ENCODE peak calls at places on chromosome 15, in seven cellular contexts. One of them, this sample, is unnamed.

GRCh38 chr15:49645937-49646336 is 25.1 kb downstream of the DTWD1 start:
- DNase-seq in endothelial cell: no peak
- DNase-seq in spleen: no peak
- DNase-seq in mesothelial cell of epicardium: peak
- DNase-seq in BE2C: peak
- DNase-seq in transverse colon: no peak
- DNase-seq in AG09309: no peak
- DNase-seq in this sample: no peak

GRCh38 chr15:77067691-77068367 is 3.1 kb downstream of the TSPAN3 start:
- DNase-seq in endothelial cell: no peak
- DNase-seq in spleen: no peak
- DNase-seq in mesothelial cell of epicardium: no peak
- DNase-seq in BE2C: no peak
- DNase-seq in transverse colon: peak
- DNase-seq in AG09309: no peak
- DNase-seq in this sample: no peak

GRCh38 chr15:50929062-50929461 is 20.6 kb downstream of the AP4E1 start:
- DNase-seq in endothelial cell: no peak
- DNase-seq in spleen: no peak
- DNase-seq in mesothelial cell of epicardium: no peak
- DNase-seq in BE2C: no peak
- DNase-seq in transverse colon: no peak
- DNase-seq in AG09309: no peak
- DNase-seq in this sample: no peak

GRCh38 chr15:44712108-44713005 is 1.0 kb downstream of the B2M start:
- DNase-seq in endothelial cell: no peak
- DNase-seq in spleen: peak
- DNase-seq in mesothelial cell of epicardium: no peak
- DNase-seq in BE2C: peak
- DNase-seq in transverse colon: peak
- DNase-seq in AG09309: peak
- DNase-seq in this sample: no peak

GRCh38 chr15:65576669-65577068 is 34.3 kb downstream of the INTS14 start:
- DNase-seq in endothelial cell: no peak
- DNase-seq in spleen: no peak
- DNase-seq in mesothelial cell of epicardium: no peak
- DNase-seq in BE2C: no peak
- DNase-seq in transverse colon: no peak
- DNase-seq in AG09309: peak
- DNase-seq in this sample: no peak

GRCh38 chr15:49624046-49624445 is 3.2 kb downstream of the DTWD1 start:
- DNase-seq in endothelial cell: no peak
- DNase-seq in spleen: no peak
- DNase-seq in mesothelial cell of epicardium: no peak
- DNase-seq in BE2C: no peak
- DNase-seq in transverse colon: no peak
- DNase-seq in AG09309: no peak
- DNase-seq in this sample: no peak

GRCh38 chr15:75648156-75649000 is 666 bp downstream of the SNX33 start:
- DNase-seq in endothelial cell: peak
- DNase-seq in spleen: no peak
- DNase-seq in mesothelial cell of epicardium: no peak
- DNase-seq in BE2C: no peak
- DNase-seq in transverse colon: peak
- DNase-seq in AG09309: no peak
- DNase-seq in this sample: peak

GRCh38 chr15:101489633-101490407 is at the start of gene PCSK6:
- DNase-seq in endothelial cell: no peak
- DNase-seq in spleen: peak
- DNase-seq in mesothelial cell of epicardium: no peak
- DNase-seq in BE2C: peak
- DNase-seq in transverse colon: peak
- DNase-seq in AG09309: no peak
- DNase-seq in this sample: peak

GRCh38 chr15:22237891-22238275 is 157.6 kb downstream of the OR4M2 start:
- DNase-seq in endothelial cell: no peak
- DNase-seq in spleen: peak
- DNase-seq in mesothelial cell of epicardium: no peak
- DNase-seq in BE2C: no peak
- DNase-seq in transverse colon: no peak
- DNase-seq in AG09309: no peak
- DNase-seq in this sample: no peak

GRCh38 chr15:41630616-41631218 is 29.5 kb upstream of the MGA start:
- DNase-seq in endothelial cell: no peak
- DNase-seq in spleen: no peak
- DNase-seq in mesothelial cell of epicardium: no peak
- DNase-seq in BE2C: no peak
- DNase-seq in transverse colon: no peak
- DNase-seq in AG09309: no peak
- DNase-seq in this sample: no peak

GRCh38 chr15:46088486-46089437 is 453.9 kb downstream of the SQOR start:
- DNase-seq in endothelial cell: no peak
- DNase-seq in spleen: no peak
- DNase-seq in mesothelial cell of epicardium: no peak
- DNase-seq in BE2C: no peak
- DNase-seq in transverse colon: no peak
- DNase-seq in AG09309: no peak
- DNase-seq in this sample: no peak

GRCh38 chr15:40439461-40440299 is 1.1 kb upstream of the BAHD1 start:
- DNase-seq in endothelial cell: no peak
- DNase-seq in spleen: peak
- DNase-seq in mesothelial cell of epicardium: no peak
- DNase-seq in BE2C: peak
- DNase-seq in transverse colon: peak
- DNase-seq in AG09309: no peak
- DNase-seq in this sample: peak

GRCh38 chr15:83248151-83248851 is 36.2 kb downstream of the BNC1 start:
- DNase-seq in endothelial cell: peak
- DNase-seq in spleen: no peak
- DNase-seq in mesothelial cell of epicardium: peak
- DNase-seq in BE2C: peak
- DNase-seq in transverse colon: no peak
- DNase-seq in AG09309: peak
- DNase-seq in this sample: peak

GRCh38 chr15:95202569-95203349 is 971.4 kb downstream of the MCTP2 start:
- DNase-seq in endothelial cell: no peak
- DNase-seq in spleen: no peak
- DNase-seq in mesothelial cell of epicardium: no peak
- DNase-seq in BE2C: no peak
- DNase-seq in transverse colon: no peak
- DNase-seq in AG09309: no peak
- DNase-seq in this sample: no peak

GRCh38 chr15:71804226-71804625 is 6.1 kb upstream of the NR2E3 start:
- DNase-seq in endothelial cell: no peak
- DNase-seq in spleen: no peak
- DNase-seq in mesothelial cell of epicardium: no peak
- DNase-seq in BE2C: no peak
- DNase-seq in transverse colon: no peak
- DNase-seq in AG09309: no peak
- DNase-seq in this sample: no peak

GRCh38 chr15:41848595-41848994 is 9.9 kb downstream of the PLA2G4B start:
- DNase-seq in endothelial cell: no peak
- DNase-seq in spleen: no peak
- DNase-seq in mesothelial cell of epicardium: no peak
- DNase-seq in BE2C: no peak
- DNase-seq in transverse colon: no peak
- DNase-seq in AG09309: no peak
- DNase-seq in this sample: no peak

GRCh38 chr15:62269504-62269903 is 104.4 kb upstream of the C2CD4B start:
- DNase-seq in endothelial cell: no peak
- DNase-seq in spleen: no peak
- DNase-seq in mesothelial cell of epicardium: no peak
- DNase-seq in BE2C: no peak
- DNase-seq in transverse colon: no peak
- DNase-seq in AG09309: no peak
- DNase-seq in this sample: peak

GRCh38 chr15:73081321-73081958 is 29.2 kb downstream of the NEO1 start:
- DNase-seq in endothelial cell: no peak
- DNase-seq in spleen: no peak
- DNase-seq in mesothelial cell of epicardium: no peak
- DNase-seq in BE2C: peak
- DNase-seq in transverse colon: no peak
- DNase-seq in AG09309: peak
- DNase-seq in this sample: no peak

GRCh38 chr15:48604567-48604966 is 40.9 kb downstream of the FBN1 start:
- DNase-seq in endothelial cell: no peak
- DNase-seq in spleen: no peak
- DNase-seq in mesothelial cell of epicardium: no peak
- DNase-seq in BE2C: no peak
- DNase-seq in transverse colon: no peak
- DNase-seq in AG09309: no peak
- DNase-seq in this sample: no peak

GRCh38 chr15:40443846-40444245 is 3.1 kb downstream of the BAHD1 start:
- DNase-seq in endothelial cell: no peak
- DNase-seq in spleen: no peak
- DNase-seq in mesothelial cell of epicardium: no peak
- DNase-seq in BE2C: no peak
- DNase-seq in transverse colon: no peak
- DNase-seq in AG09309: no peak
- DNase-seq in this sample: no peak

GRCh38 chr15:91947370-91947769 is 93.9 kb downstream of the SLCO3A1 start:
- DNase-seq in endothelial cell: no peak
- DNase-seq in spleen: no peak
- DNase-seq in mesothelial cell of epicardium: no peak
- DNase-seq in BE2C: no peak
- DNase-seq in transverse colon: no peak
- DNase-seq in AG09309: no peak
- DNase-seq in this sample: no peak

DNA sequence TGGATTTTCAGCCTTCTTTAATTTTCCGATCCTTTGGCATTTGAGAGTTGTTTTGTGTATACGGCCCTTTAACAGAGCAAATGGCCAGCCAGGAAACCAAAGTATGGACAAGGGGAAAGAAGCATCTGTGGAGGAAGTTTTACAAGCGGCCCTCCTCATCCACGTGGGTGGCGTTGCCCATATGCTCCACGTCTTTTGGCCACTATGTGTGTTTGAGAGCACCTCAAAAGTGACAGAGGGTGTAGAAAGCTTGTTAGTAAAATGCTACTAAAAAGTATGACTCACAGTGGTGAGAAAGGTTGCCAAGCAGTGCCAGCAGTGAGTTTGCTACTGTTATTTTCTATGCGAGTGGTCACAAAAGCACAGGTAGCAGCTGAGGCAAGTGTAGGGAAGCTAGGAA is 451.8 kb upstream of the NPAP1 start:
- DNase-seq in endothelial cell: no peak
- DNase-seq in spleen: no peak
- DNase-seq in mesothelial cell of epicardium: no peak
- DNase-seq in BE2C: no peak
- DNase-seq in transverse colon: no peak
- DNase-seq in AG09309: no peak
- DNase-seq in this sample: no peak
- TF ChIP-seq CTCF in endothelial cell: no peak
- TF ChIP-seq CTCF in spleen: no peak
- TF ChIP-seq CTCF in mesothelial cell of epicardium: no peak
- TF ChIP-seq CTCF in BE2C: no peak
- TF ChIP-seq CTCF in transverse colon: no peak
- TF ChIP-seq CTCF in AG09309: no peak
- TF ChIP-seq CTCF in this sample: no peak

DNA sequence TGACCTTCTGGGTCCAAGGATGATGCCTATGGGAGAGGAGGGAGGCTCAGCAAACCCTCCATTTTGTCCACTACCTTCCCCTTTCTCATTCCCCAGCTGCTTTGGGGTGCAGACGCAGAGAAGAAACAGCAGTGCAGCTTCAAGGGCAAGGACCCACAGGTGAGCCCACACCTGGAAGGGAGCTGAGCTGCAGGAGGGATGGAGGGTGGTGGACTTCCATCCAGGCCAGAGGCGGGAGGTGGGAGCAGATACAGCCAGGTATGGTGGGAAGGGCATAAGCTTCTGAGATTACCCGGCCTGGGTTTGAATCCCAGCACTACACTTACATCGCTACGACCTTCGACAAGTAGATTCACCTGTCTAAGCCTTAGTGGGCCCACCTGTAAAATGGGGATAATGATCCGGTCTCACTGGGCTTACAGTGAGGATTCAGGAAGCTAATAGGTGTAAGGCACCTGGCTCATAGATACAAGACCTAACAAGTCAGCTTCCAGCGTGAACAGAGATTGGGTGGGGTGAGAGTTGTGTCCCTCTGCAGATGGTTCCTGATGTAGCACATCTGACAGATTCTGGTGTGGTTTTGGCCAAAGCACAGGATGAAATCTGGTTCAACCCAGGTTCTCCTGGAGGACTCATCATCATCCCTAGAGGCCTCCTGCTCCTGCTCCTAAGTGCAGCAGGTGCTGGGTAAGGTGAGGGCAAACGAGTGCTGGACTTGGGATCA is 15.9 kb downstream of the CIB1 start:
- DNase-seq in endothelial cell: no peak
- DNase-seq in spleen: no peak
- DNase-seq in mesothelial cell of epicardium: no peak
- DNase-seq in BE2C: no peak
- DNase-seq in transverse colon: no peak
- DNase-seq in AG09309: no peak
- DNase-seq in this sample: no peak
- TF ChIP-seq CTCF in endothelial cell: no peak
- TF ChIP-seq CTCF in spleen: no peak
- TF ChIP-seq CTCF in mesothelial cell of epicardium: no peak
- TF ChIP-seq CTCF in BE2C: no peak
- TF ChIP-seq CTCF in transverse colon: no peak
- TF ChIP-seq CTCF in AG09309: no peak
- TF ChIP-seq CTCF in this sample: no peak

GRCh38 chr15:57502116-57502515 is 89.6 kb upstream of the MYZAP start:
- DNase-seq in endothelial cell: peak
- DNase-seq in spleen: no peak
- DNase-seq in mesothelial cell of epicardium: no peak
- DNase-seq in BE2C: no peak
- DNase-seq in transverse colon: no peak
- DNase-seq in AG09309: no peak
- DNase-seq in this sample: no peak

GRCh38 chr15:57505056-57505713 is 86.5 kb upstream of the MYZAP start:
- DNase-seq in endothelial cell: no peak
- DNase-seq in spleen: no peak
- DNase-seq in mesothelial cell of epicardium: no peak
- DNase-seq in BE2C: no peak
- DNase-seq in transverse colon: no peak
- DNase-seq in AG09309: no peak
- DNase-seq in this sample: no peak

GRCh38 chr15:57503911-57504598 is 87.6 kb upstream of the MYZAP start:
- DNase-seq in endothelial cell: no peak
- DNase-seq in spleen: no peak
- DNase-seq in mesothelial cell of epicardium: no peak
- DNase-seq in BE2C: no peak
- DNase-seq in transverse colon: no peak
- DNase-seq in AG09309: no peak
- DNase-seq in this sample: no peak

GRCh38 chr15:57504599-57504940 is 87.1 kb upstream of the MYZAP start:
- DNase-seq in endothelial cell: no peak
- DNase-seq in spleen: no peak
- DNase-seq in mesothelial cell of epicardium: no peak
- DNase-seq in BE2C: no peak
- DNase-seq in transverse colon: no peak
- DNase-seq in AG09309: no peak
- DNase-seq in this sample: no peak

GRCh38 chr15:57503051-57503702 is 88.5 kb upstream of the MYZAP start:
- DNase-seq in endothelial cell: peak
- DNase-seq in spleen: no peak
- DNase-seq in mesothelial cell of epicardium: no peak
- DNase-seq in BE2C: no peak
- DNase-seq in transverse colon: no peak
- DNase-seq in AG09309: no peak
- DNase-seq in this sample: no peak
- TF ChIP-seq CTCF in endothelial cell: peak
- TF ChIP-seq CTCF in spleen: no peak
- TF ChIP-seq CTCF in mesothelial cell of epicardium: no peak
- TF ChIP-seq CTCF in BE2C: peak
- TF ChIP-seq CTCF in transverse colon: no peak
- TF ChIP-seq CTCF in AG09309: no peak
- TF ChIP-seq CTCF in this sample: no peak

GRCh38 chr15:66765478-66766281 is 63.6 kb downstream of the SMAD6 start:
- DNase-seq in endothelial cell: no peak
- DNase-seq in spleen: peak
- DNase-seq in mesothelial cell of epicardium: peak
- DNase-seq in BE2C: peak
- DNase-seq in transverse colon: peak
- DNase-seq in AG09309: no peak
- DNase-seq in this sample: no peak
- TF ChIP-seq CTCF in endothelial cell: no peak
- TF ChIP-seq CTCF in spleen: no peak
- TF ChIP-seq CTCF in mesothelial cell of epicardium: no peak
- TF ChIP-seq CTCF in BE2C: no peak
- TF ChIP-seq CTCF in transverse colon: peak
- TF ChIP-seq CTCF in AG09309: no peak
- TF ChIP-seq CTCF in this sample: no peak